ENCODE peak calls at places on chromosome 13, in nine cellular contexts. S, Z, A, V, G, N, M, J and I are unnamed samples.

GRCh38 chr13:107028751-107029150 is 460.8 kb upstream of the ARGLU1 start:
- DNase-seq in S (no peak), Z (no peak), A (no peak), V (no peak), G (no peak), N (no peak), M (no peak), J (no peak), I (no peak)

GRCh38 chr13:106343831-106344230 is 191.6 kb downstream of the EFNB2 start:
- DNase-seq in S (no peak), Z (no peak), A (no peak), V (no peak), G (no peak), N (no peak), M (no peak), J (no peak), I (no peak)

GRCh38 chr13:100490692-100491091 is 97.9 kb downstream of the GGACT start:
- DNase-seq in S (no peak), Z (no peak), A (no peak), V (no peak), G (no peak), N (peak; percentile 1), M (no peak), J (no peak), I (peak; percentile 13)

GRCh38 chr13:33624253-33624652 is 193.7 kb upstream of the RFC3 start:
- DNase-seq in S (no peak), Z (no peak), A (no peak), V (no peak), G (no peak), N (no peak), M (no peak), J (no peak), I (no peak)

GRCh38 chr13:29782798-29783197 is 67.6 kb downstream of the UBL3 start:
- DNase-seq in S (no peak), Z (no peak), A (no peak), V (no peak), G (no peak), N (no peak), M (no peak), J (no peak), I (no peak)

GRCh38 chr13:95481051-95481775 is 71.3 kb upstream of the CLDN10 start:
- DNase-seq in S (no peak), Z (no peak), A (no peak), V (no peak), G (no peak), N (no peak), M (no peak), J (no peak), I (no peak)

GRCh38 chr13:44293908-44294735 is 79.5 kb upstream of the SERP2 start:
- DNase-seq in S (no peak), Z (no peak), A (no peak), V (no peak), G (no peak), N (no peak), M (no peak), J (no peak), I (no peak)

GRCh38 chr13:18943273-18943672 is 238.4 kb downstream of the TUBA3C start:
- DNase-seq in S (no peak), Z (no peak), A (no peak), V (no peak), G (no peak), N (no peak), M (no peak), J (no peak), I (no peak)

GRCh38 chr13:25406377-25406776 is 34.6 kb downstream of the ATP8A2 start:
- DNase-seq in S (no peak), Z (peak; percentile 23), A (no peak), V (no peak), G (no peak), N (no peak), M (no peak), J (no peak), I (no peak)

GRCh38 chr13:53054569-53054968 is 26.0 kb downstream of the OLFM4 start:
- DNase-seq in S (no peak), Z (no peak), A (no peak), V (no peak), G (no peak), N (no peak), M (no peak), J (no peak), I (no peak)